ENCODE peak calls at places on chromosome 7, in four cellular contexts. T is body of pancreas, C is cardiac muscle cell, H is tibial nerve. L is an unnamed sample. For H3K4me1, the result is how much of the 10 kb centered on the place peaks cover.

GRCh38 chr7:156752371-156753297 is 112.1 kb downstream of the RNF32 start:
- DNase-seq in T (no peak), C (peak), H (no peak), L (peak)

GRCh38 chr7:2539031-2540028 is 16.0 kb downstream of the BRAT1 start:
- DNase-seq in T (no peak), C (no peak), H (no peak), L (no peak)

GRCh38 chr7:108294595-108294994 is 161.6 kb downstream of the NRCAM start:
- DNase-seq in T (no peak), C (no peak), H (no peak), L (no peak)

GRCh38 chr7:93307131-93307660 is 75.0 kb downstream of the VPS50 start:
- DNase-seq in T (no peak), C (no peak), H (no peak), L (peak)

GRCh38 chr7:111803015-111803758 is 240.9 kb upstream of the IMMP2L start:
- DNase-seq in T (no peak), C (no peak), H (no peak), L (peak)

GRCh38 chr7:155886391-155887173 is 74.3 kb upstream of the SHH start:
- DNase-seq in T (no peak), C (no peak), H (no peak), L (no peak)

GRCh38 chr7:148173296-148173695 is 417.3 kb upstream of the C7orf33 start:
- DNase-seq in T (no peak), C (no peak), H (no peak), L (no peak)

GRCh38 chr7:116933465-116933864 is 19.8 kb upstream of the ST7 start:
- DNase-seq in T (no peak), C (no peak), H (no peak), L (no peak)

GRCh38 chr7:102450242-102450641 is 14.4 kb downstream of the ALKBH4 start:
- DNase-seq in T (no peak), C (no peak), H (no peak), L (no peak)

GRCh38 chr7:99499356-99499712 is 747 bp downstream of the ZNF394 start:
- DNase-seq in T (no peak), C (no peak), H (no peak), L (no peak)

GRCh38 chr7:5350600-5351385 is 68.0 kb downstream of the SLC29A4 start:
- DNase-seq in T (no peak), C (peak), H (no peak), L (no peak)

GRCh38 chr7:8177109-8177933 is 84.6 kb downstream of the ICA1 start:
- DNase-seq in T (no peak), C (no peak), H (no peak), L (no peak)

GRCh38 chr7:87058739-87059524 is 522 bp downstream of the ELAPOR2 start:
- DNase-seq in T (peak), C (peak), H (no peak), L (no peak)

GRCh38 chr7:155258233-155258575 is 39.5 kb upstream of the INSIG1 start:
- DNase-seq in T (peak), C (no peak), H (peak), L (peak)

GRCh38 chr7:139646566-139646965 is 123.1 kb downstream of the CLEC2L start:
- DNase-seq in T (no peak), C (no peak), H (no peak), L (no peak)

GRCh38 chr7:151426486-151426905 is 13.4 kb downstream of the CRYGN start:
- DNase-seq in T (peak), C (no peak), H (peak), L (peak)

GRCh38 chr7:116210345-116211005 is at the start of gene TES:
- DNase-seq in T (peak), C (peak), H (no peak), L (peak)

GRCh38 chr7:115676080-115676479 is 354.5 kb downstream of the TFEC start:
- DNase-seq in T (no peak), C (no peak), H (peak), L (peak)

GRCh38 chr7:84701524-84702306 is 485.1 kb downstream of the SEMA3D start:
- DNase-seq in T (peak), C (no peak), H (no peak), L (peak)

GRCh38 chr7:106767498-106768323 is 97.4 kb upstream of the PIK3CG start:
- DNase-seq in T (no peak), C (no peak), H (no peak), L (peak)

GRCh38 chr7:30914611-30915601 is 3.3 kb downstream of the AQP1 start:
- DNase-seq in T (peak), C (peak), H (no peak), L (peak)

GRCh38 chr7:107446531-107446930 is 23.3 kb upstream of the GPR22 start:
- DNase-seq in T (no peak), C (no peak), H (no peak), L (peak)

GRCh38 chr7:32357535-32358277 is 132.5 kb downstream of the LSM5 start:
- DNase-seq in T (no peak), C (no peak), H (no peak), L (no peak)

GRCh38 chr7:2508327-2509231 is 11.0 kb upstream of the LFNG start:
- DNase-seq in T (peak), C (no peak), H (peak), L (no peak)

GRCh38 chr7:47180268-47180826 is 401.6 kb downstream of the TNS3 start:
- DNase-seq in T (peak), C (peak), H (peak), L (peak)

GRCh38 chr7:87375647-87376435 is 30.4 kb downstream of the CROT start:
- DNase-seq in T (no peak), C (no peak), H (no peak), L (peak)

GRCh38 chr7:71750290-71750689 is 618.3 kb downstream of the GALNT17 start:
- DNase-seq in T (no peak), C (no peak), H (no peak), L (no peak)

GRCh38 chr7:71753959-71754652 is 622.2 kb downstream of the GALNT17 start:
- DNase-seq in T (no peak), C (no peak), H (no peak), L (no peak)

GRCh38 chr7:71753236-71753635 is 621.3 kb downstream of the GALNT17 start:
- DNase-seq in T (no peak), C (no peak), H (no peak), L (no peak)

GRCh38 chr7:71754828-71755227 is 622.9 kb downstream of the GALNT17 start:
- DNase-seq in T (no peak), C (no peak), H (no peak), L (no peak)

GRCh38 chr7:71752171-71752935 is 620.4 kb downstream of the GALNT17 start:
- DNase-seq in T (peak), C (peak), H (no peak), L (no peak)
- TF ChIP-seq CTCF in T (peak), C (peak), H (peak), L (peak)

DNA sequence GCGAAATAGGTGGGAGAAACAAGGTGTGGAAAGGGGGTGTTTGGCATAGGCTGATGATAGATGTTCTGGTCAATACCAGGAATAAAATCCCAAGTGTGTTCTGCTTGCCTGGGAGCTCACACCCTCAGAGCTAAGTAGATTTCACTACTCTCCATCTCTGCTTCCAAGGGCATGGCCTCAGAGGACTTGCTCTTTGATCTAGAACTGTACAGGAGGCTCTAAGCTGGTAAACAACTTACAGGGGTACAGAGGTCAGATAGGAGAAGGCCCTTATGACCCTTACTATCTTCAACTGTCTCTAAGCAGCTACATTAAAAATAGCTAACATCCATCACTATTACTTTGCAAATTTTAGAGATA is 221.5 kb upstream of the KLF14 start:
- DNase-seq in T (no peak), C (no peak), H (no peak), L (no peak)
- H3K4me1 ChIP-seq in T (under half), C (under half), H (half or more), L (under half)

GRCh38 chr7:24715661-24716479 is 41.4 kb downstream of the GSDME start:
- DNase-seq in T (no peak), C (peak), H (no peak), L (peak)
- TF ChIP-seq CTCF in T (no peak), C (peak), H (peak), L (peak)

DNA sequence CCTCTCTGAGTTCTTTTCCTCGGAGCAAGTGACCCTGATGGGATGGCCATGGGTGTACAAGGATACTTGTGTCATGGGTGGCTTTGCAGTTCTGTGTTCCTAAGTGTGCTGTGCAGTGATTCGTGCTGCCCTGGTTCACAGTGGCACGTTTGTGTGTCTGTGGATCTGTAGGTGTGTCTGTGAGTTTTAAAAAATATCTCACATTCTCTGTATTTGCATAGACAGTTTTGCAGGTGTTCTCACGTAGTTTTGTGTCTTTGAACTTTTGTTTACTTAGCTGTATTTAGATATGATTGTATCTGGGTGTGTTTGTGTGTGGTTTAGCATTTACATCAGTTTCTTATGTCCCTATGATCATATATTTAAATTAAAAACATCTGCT is 3.7 kb downstream of the ZNF775 start:
- DNase-seq in T (no peak), C (no peak), H (no peak), L (no peak)
- H3K4me1 ChIP-seq in T (under half), C (under half), H (half or more), L (under half)

DNA sequence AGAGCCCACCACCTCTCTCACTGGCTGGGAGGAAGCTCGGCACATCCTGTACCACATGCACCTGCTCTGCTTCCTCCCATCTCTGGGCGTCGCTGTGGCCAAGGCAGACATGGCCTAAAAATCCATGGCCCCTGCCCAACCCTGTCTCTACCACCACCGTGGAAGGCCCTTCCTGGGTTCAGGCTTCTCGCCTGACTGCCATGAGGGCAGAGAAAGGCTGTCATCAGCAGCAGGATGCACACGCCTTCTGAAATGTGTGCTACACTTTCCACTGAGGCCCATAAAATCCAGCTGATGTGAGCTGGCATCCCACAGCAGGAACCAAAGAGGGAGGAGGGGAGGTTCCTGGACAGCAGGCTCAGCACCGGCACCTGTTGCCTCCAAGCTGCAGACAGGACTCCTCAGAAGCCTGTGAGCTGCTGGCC is 93.4 kb downstream of the PTPRN2 start:
- DNase-seq in T (no peak), C (no peak), H (no peak), L (no peak)
- TF ChIP-seq CTCF in T (no peak), C (no peak), H (no peak), L (no peak)

DNA sequence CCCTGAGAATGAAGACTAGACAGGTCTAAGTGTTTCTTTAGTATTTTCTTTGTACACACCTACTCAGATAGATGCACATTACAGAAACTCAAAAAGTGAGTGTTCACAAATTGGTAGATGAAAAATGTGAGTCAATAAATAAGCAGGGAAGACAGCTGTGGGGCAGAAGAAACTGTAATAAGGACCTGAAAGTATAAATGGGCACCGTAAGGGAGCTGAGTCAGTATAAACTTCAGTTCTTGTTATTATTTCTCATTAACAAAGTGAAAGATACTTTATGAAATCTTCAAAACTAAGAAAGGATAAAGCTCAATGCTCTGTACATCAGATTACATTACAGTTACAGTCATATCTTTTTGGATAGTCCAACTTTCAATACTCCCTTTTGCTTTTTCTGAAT is 2.5 kb downstream of the MTPN start:
- DNase-seq in T (no peak), C (no peak), H (no peak), L (no peak)
- H3K4me1 ChIP-seq in T (under half), C (under half), H (half or more), L (under half)

GRCh38 chr7:158442260-158442659 is 145.4 kb downstream of the PTPRN2 start:
- DNase-seq in T (no peak), C (no peak), H (no peak), L (no peak)
- TF ChIP-seq CTCF in T (no peak), C (no peak), H (no peak), L (no peak)